ENCODE peak calls at places on chromosomes 6 and 20, in five cellular contexts. K is fibroblast of lung; M is GM23248; F is mesendoderm; S is effector memory CD4-positive, alpha-beta T cell. Q is an unnamed sample.

GRCh38 chr20:24100370-24101011 is 111.9 kb upstream of the GGTLC1 start:
- DNase-seq in K (peak), M (peak), F (peak), S (peak), Q (peak)

GRCh38 chr6:146912730-146913680 is 291.2 kb upstream of the STXBP5 start:
- DNase-seq in K (peak), M (peak), F (no peak), S (no peak), Q (no peak)

GRCh38 chr20:39302312-39302711 is 340.2 kb downstream of the DHX35 start:
- DNase-seq in K (no peak), M (no peak), F (no peak), S (no peak), Q (no peak)

GRCh38 chr20:37636212-37636975 is 57.4 kb upstream of the CTNNBL1 start:
- DNase-seq in K (no peak), M (no peak), F (no peak), S (no peak), Q (no peak)

GRCh38 chr20:62320581-62321354 is 18.0 kb downstream of the ADRM1 start:
- DNase-seq in K (no peak), M (peak), F (peak), S (no peak), Q (no peak)

GRCh38 chr20:49979030-49979832 is 3.5 kb upstream of the SNAI1 start:
- DNase-seq in K (peak), M (peak), F (peak), S (peak), Q (peak)

GRCh38 chr20:50450961-50451752 is 59.0 kb upstream of the PTPN1 start:
- DNase-seq in K (peak), M (peak), F (peak), S (no peak), Q (no peak)

GRCh38 chr6:7737867-7738266 is 12.0 kb downstream of the BMP6 start:
- DNase-seq in K (no peak), M (no peak), F (no peak), S (no peak), Q (no peak)

GRCh38 chr6:170200458-170200891 is 90.4 kb downstream of the DLL1 start:
- DNase-seq in K (peak), M (peak), F (no peak), S (no peak), Q (no peak)

GRCh38 chr6:108876929-108877775 is 28.9 kb downstream of the ARMC2 start:
- DNase-seq in K (peak), M (peak), F (no peak), S (no peak), Q (no peak)

GRCh38 chr6:166957087-166957804 is 896 bp upstream of the RNASET2 start:
- DNase-seq in K (no peak), M (peak), F (peak), S (peak), Q (peak)

GRCh38 chr20:36342721-36343120 is 36.6 kb downstream of the DLGAP4 start:
- DNase-seq in K (no peak), M (no peak), F (no peak), S (no peak), Q (no peak)

GRCh38 chr20:54208492-54209044 is 681 bp downstream of the PFDN4 start:
- DNase-seq in K (peak), M (peak), F (peak), S (no peak), Q (no peak)

GRCh38 chr6:157607317-157608109 is 215.5 kb upstream of the SNX9 start:
- DNase-seq in K (no peak), M (no peak), F (peak), S (no peak), Q (no peak)

GRCh38 chr6:138765896-138766487 is 7.6 kb upstream of the CCDC28A start:
- DNase-seq in K (peak), M (peak), F (peak), S (no peak), Q (peak)

GRCh38 chr20:63369024-63369530 is 7.9 kb upstream of the CHRNA4 start:
- DNase-seq in K (no peak), M (no peak), F (no peak), S (no peak), Q (no peak)

GRCh38 chr20:9301129-9302072 is 213.0 kb upstream of the LAMP5 start:
- DNase-seq in K (peak), M (peak), F (no peak), S (no peak), Q (no peak)

GRCh38 chr6:75424610-75425548 is 68.7 kb downstream of the FILIP1 start:
- DNase-seq in K (peak), M (peak), F (no peak), S (no peak), Q (no peak)

DNA sequence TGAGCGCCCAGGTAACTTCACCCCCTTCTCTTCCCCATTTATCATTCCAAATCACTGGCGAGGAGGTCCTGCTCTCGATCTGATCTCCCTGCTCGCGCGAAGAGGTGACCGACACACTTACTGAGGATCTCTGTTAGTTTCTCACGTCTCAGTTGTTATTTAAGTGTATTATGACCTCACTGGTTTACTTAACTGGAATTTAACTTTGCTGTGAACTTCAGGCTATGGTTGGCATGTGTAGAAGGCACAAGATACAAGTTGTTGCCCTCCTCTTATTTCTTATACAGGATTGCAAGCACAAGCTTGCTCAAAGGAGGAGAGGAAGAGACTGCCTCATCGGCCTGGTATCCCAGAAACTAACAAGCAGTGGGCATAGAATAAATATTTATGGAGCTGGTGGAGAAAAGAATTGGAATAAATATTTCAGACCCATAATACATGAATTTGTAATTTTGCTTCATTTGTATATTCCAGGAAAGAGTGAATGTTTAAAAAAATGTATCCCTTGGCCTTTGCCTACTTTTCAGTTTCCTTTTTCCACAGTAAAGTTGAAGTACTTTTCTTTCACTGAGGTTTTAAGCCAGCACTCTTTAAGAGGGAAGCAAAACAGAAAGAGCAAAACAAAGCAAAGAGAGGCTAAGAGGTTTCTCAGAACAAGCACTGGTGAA is 1.3 kb downstream of the RNF217 start:
- DNase-seq in K (peak), M (peak), F (peak), S (no peak), Q (no peak)
- H3K4me3 ChIP-seq in K (peak), M (peak), F (peak), S (no peak), Q (no peak)

GRCh38 chr20:57350086-57350710 is 857 bp upstream of the RAE1 start:
- DNase-seq in K (peak), M (peak), F (no peak), S (no peak), Q (no peak)

GRCh38 chr20:57342829-57343228 is 8.2 kb upstream of the RAE1 start:
- DNase-seq in K (peak), M (peak), F (no peak), S (no peak), Q (no peak)

GRCh38 chr20:57346477-57346876 is 4.6 kb upstream of the RAE1 start:
- DNase-seq in K (peak), M (peak), F (peak), S (peak), Q (peak)

GRCh38 chr20:57351042-57351783 is at the start of gene RAE1:
- DNase-seq in K (peak), M (peak), F (peak), S (peak), Q (peak)

DNA sequence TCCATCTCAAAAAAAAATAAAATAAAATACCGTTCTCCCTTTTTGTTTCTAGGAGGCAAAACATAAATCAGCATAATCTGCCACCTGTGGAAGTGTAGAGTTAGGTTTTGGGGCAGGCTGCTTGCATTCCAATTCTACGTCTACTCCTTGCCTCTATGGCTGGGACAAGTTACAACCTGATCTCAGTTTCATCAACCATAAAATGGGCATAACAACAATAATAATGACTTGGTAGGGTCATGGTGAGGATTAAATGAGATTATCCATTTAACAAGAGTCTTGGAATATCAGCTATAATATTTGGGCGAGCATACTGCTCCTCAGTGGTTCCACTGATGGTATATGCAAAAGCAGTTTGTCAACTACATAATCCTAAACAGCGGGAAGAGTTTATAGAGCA is 3.7 kb upstream of the RAE1 start:
- DNase-seq in K (no peak), M (no peak), F (no peak), S (no peak), Q (no peak)
- H3K27ac ChIP-seq in K (no peak), M (no peak), F (no peak), S (no peak), Q (no peak)

GRCh38 chr20:17844549-17845298 is 123.9 kb downstream of the SNX5 start:
- DNase-seq in K (no peak), M (no peak), F (no peak), S (no peak), Q (no peak)

GRCh38 chr20:17844133-17844429 is 124.5 kb downstream of the SNX5 start:
- DNase-seq in K (no peak), M (no peak), F (no peak), S (no peak), Q (no peak)

GRCh38 chr20:17845701-17846475 is 122.7 kb downstream of the SNX5 start:
- DNase-seq in K (peak), M (peak), F (no peak), S (no peak), Q (no peak)

GRCh38 chr20:17841751-17842191 is 126.8 kb downstream of the SNX5 start:
- DNase-seq in K (peak), M (peak), F (no peak), S (no peak), Q (no peak)

GRCh38 chr20:17843246-17844132 is 125.1 kb downstream of the SNX5 start:
- DNase-seq in K (peak), M (peak), F (no peak), S (peak), Q (peak)
- H3K4me3 ChIP-seq in K (no peak), M (no peak), F (no peak), S (no peak), Q (no peak)

GRCh38 chr20:3239867-3240775 is 1.1 kb upstream of the SLC4A11 start:
- DNase-seq in K (peak), M (peak), F (peak), S (no peak), Q (peak)
- H3K27ac ChIP-seq in K (no peak), M (no peak), F (no peak), S (no peak), Q (no peak)

DNA sequence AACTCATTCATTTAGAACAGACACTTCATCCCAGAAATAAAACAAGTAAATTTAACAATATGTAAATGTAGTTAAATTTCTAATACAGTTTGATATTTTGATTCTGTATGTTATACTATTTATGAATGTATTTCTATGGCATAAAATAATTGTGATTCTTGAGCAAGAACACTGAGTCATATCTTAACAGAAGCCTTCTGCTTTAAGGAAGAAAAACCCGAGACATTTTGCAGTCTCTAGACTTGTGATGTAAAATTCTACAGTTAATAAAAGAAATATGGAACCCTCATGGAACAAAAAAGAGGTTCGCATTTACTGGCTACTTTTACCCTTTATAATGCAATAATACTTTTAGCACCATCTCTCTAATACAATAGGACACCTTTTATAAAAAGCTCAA is 47.9 kb upstream of the SCML4 start:
- DNase-seq in K (no peak), M (peak), F (no peak), S (no peak), Q (no peak)
- H3K4me3 ChIP-seq in K (no peak), M (no peak), F (no peak), S (no peak), Q (no peak)

GRCh38 chr20:60062431-60063336 is 104.5 kb downstream of the CDH26 start:
- DNase-seq in K (peak), M (peak), F (no peak), S (no peak), Q (no peak)
- H3K27ac ChIP-seq in K (peak), M (peak), F (no peak), S (no peak), Q (no peak)

GRCh38 chr6:159979136-159979874 is 10.4 kb downstream of the IGF2R start:
- DNase-seq in K (peak), M (peak), F (peak), S (no peak), Q (peak)

GRCh38 chr6:159974932-159975331 is 6.0 kb downstream of the IGF2R start:
- DNase-seq in K (no peak), M (no peak), F (no peak), S (no peak), Q (no peak)

GRCh38 chr6:159978291-159979135 is 9.6 kb downstream of the IGF2R start:
- DNase-seq in K (peak), M (no peak), F (peak), S (peak), Q (no peak)

GRCh38 chr6:159976844-159977241 is 8.0 kb downstream of the IGF2R start:
- DNase-seq in K (no peak), M (no peak), F (no peak), S (no peak), Q (no peak)

GRCh38 chr6:159977242-159978214 is 8.6 kb downstream of the IGF2R start:
- DNase-seq in K (peak), M (peak), F (no peak), S (no peak), Q (no peak)
- H3K4me3 ChIP-seq in K (no peak), M (no peak), F (no peak), S (no peak), Q (peak)

GRCh38 chr20:58874469-58874868 is 22.0 kb downstream of the GNAS start:
- DNase-seq in K (no peak), M (no peak), F (no peak), S (no peak), Q (no peak)
- H3K27ac ChIP-seq in K (no peak), M (no peak), F (no peak), S (no peak), Q (no peak)

Q was measured in CD4-positive, CD25-positive, alpha-beta regulatory T cell.